ENCODE peak calls at places on chromosomes 16 and 17, in nine cellular contexts. One of them, this sample, is unnamed.

GRCh38 chr17:48052956-48053757 is 5.0 kb downstream of the NFE2L1 start:
- DNase-seq in fibroblast of lung: peak; percentile 47
- DNase-seq in tibial nerve: peak; percentile 78
- DNase-seq in A549: no peak
- DNase-seq in prostate gland: peak; percentile 20
- DNase-seq in sigmoid colon: peak; percentile 92
- DNase-seq in PC-3: no peak
- DNase-seq in neural progenitor cell: no peak
- DNase-seq in caudate nucleus: no peak
- DNase-seq in this sample: no peak

GRCh38 chr17:78124081-78124835 is 4.3 kb downstream of the TMC6 start:
- DNase-seq in fibroblast of lung: no peak
- DNase-seq in tibial nerve: no peak
- DNase-seq in A549: no peak
- DNase-seq in prostate gland: no peak
- DNase-seq in sigmoid colon: no peak
- DNase-seq in PC-3: no peak
- DNase-seq in neural progenitor cell: no peak
- DNase-seq in caudate nucleus: no peak
- DNase-seq in this sample: no peak

GRCh38 chr16:81443688-81444447 is 740 bp upstream of the CMIP start:
- DNase-seq in fibroblast of lung: no peak
- DNase-seq in tibial nerve: no peak
- DNase-seq in A549: no peak
- DNase-seq in prostate gland: no peak
- DNase-seq in sigmoid colon: peak; percentile 79
- DNase-seq in PC-3: no peak
- DNase-seq in neural progenitor cell: no peak
- DNase-seq in caudate nucleus: no peak
- DNase-seq in this sample: no peak

GRCh38 chr17:61575352-61575975 is 15.6 kb downstream of the NACA2 start:
- DNase-seq in fibroblast of lung: peak; percentile 30
- DNase-seq in tibial nerve: no peak
- DNase-seq in A549: no peak
- DNase-seq in prostate gland: no peak
- DNase-seq in sigmoid colon: no peak
- DNase-seq in PC-3: peak; percentile 51
- DNase-seq in neural progenitor cell: no peak
- DNase-seq in caudate nucleus: no peak
- DNase-seq in this sample: no peak

GRCh38 chr17:70636517-70637133 is 467.3 kb downstream of the KCNJ2 start:
- DNase-seq in fibroblast of lung: peak; percentile 66
- DNase-seq in tibial nerve: no peak
- DNase-seq in A549: peak; percentile 44
- DNase-seq in prostate gland: peak; percentile 13
- DNase-seq in sigmoid colon: no peak
- DNase-seq in PC-3: peak; percentile 80
- DNase-seq in neural progenitor cell: peak; percentile 42
- DNase-seq in caudate nucleus: no peak
- DNase-seq in this sample: no peak

GRCh38 chr17:21160401-21160800 is 33.6 kb downstream of the DHRS7B start:
- DNase-seq in fibroblast of lung: no peak
- DNase-seq in tibial nerve: no peak
- DNase-seq in A549: no peak
- DNase-seq in prostate gland: no peak
- DNase-seq in sigmoid colon: no peak
- DNase-seq in PC-3: no peak
- DNase-seq in neural progenitor cell: no peak
- DNase-seq in caudate nucleus: no peak
- DNase-seq in this sample: no peak

GRCh38 chr17:6910987-6911603 is 79.6 kb upstream of the TEKT1 start:
- DNase-seq in fibroblast of lung: peak; percentile 71
- DNase-seq in tibial nerve: no peak
- DNase-seq in A549: peak; percentile 56
- DNase-seq in prostate gland: no peak
- DNase-seq in sigmoid colon: no peak
- DNase-seq in PC-3: peak; percentile 64
- DNase-seq in neural progenitor cell: peak; percentile 62
- DNase-seq in caudate nucleus: no peak
- DNase-seq in this sample: no peak

GRCh38 chr17:59800530-59800942 is 92.2 kb downstream of the TUBD1 start:
- DNase-seq in fibroblast of lung: peak; percentile 37
- DNase-seq in tibial nerve: no peak
- DNase-seq in A549: no peak
- DNase-seq in prostate gland: no peak
- DNase-seq in sigmoid colon: no peak
- DNase-seq in PC-3: peak; percentile 16
- DNase-seq in neural progenitor cell: no peak
- DNase-seq in caudate nucleus: no peak
- DNase-seq in this sample: no peak

GRCh38 chr16:4696172-4696904 is 3.0 kb downstream of the NUDT16L1 start:
- DNase-seq in fibroblast of lung: no peak
- DNase-seq in tibial nerve: no peak
- DNase-seq in A549: no peak
- DNase-seq in prostate gland: no peak
- DNase-seq in sigmoid colon: peak; percentile 84
- DNase-seq in PC-3: no peak
- DNase-seq in neural progenitor cell: no peak
- DNase-seq in caudate nucleus: no peak
- DNase-seq in this sample: no peak

GRCh38 chr17:28912281-28912937 is 9.5 kb upstream of the DHRS13 start:
- DNase-seq in fibroblast of lung: no peak
- DNase-seq in tibial nerve: no peak
- DNase-seq in A549: no peak
- DNase-seq in prostate gland: no peak
- DNase-seq in sigmoid colon: no peak
- DNase-seq in PC-3: no peak
- DNase-seq in neural progenitor cell: no peak
- DNase-seq in caudate nucleus: no peak
- DNase-seq in this sample: no peak

GRCh38 chr17:50219345-50219744 is 17.9 kb upstream of the COL1A1 start:
- DNase-seq in fibroblast of lung: peak; percentile 89
- DNase-seq in tibial nerve: no peak
- DNase-seq in A549: peak; percentile 71
- DNase-seq in prostate gland: no peak
- DNase-seq in sigmoid colon: no peak
- DNase-seq in PC-3: peak; percentile 94
- DNase-seq in neural progenitor cell: no peak
- DNase-seq in caudate nucleus: no peak
- DNase-seq in this sample: peak; percentile 24

GRCh38 chr16:67245674-67246080 is 1.6 kb downstream of the FHOD1 start:
- DNase-seq in fibroblast of lung: no peak
- DNase-seq in tibial nerve: no peak
- DNase-seq in A549: no peak
- DNase-seq in prostate gland: no peak
- DNase-seq in sigmoid colon: no peak
- DNase-seq in PC-3: peak; percentile 39
- DNase-seq in neural progenitor cell: no peak
- DNase-seq in caudate nucleus: no peak
- DNase-seq in this sample: no peak

GRCh38 chr17:64411999-64412771 is 21.5 kb upstream of the PECAM1 start:
- DNase-seq in fibroblast of lung: peak; percentile 35
- DNase-seq in tibial nerve: no peak
- DNase-seq in A549: no peak
- DNase-seq in prostate gland: no peak
- DNase-seq in sigmoid colon: peak; percentile 80
- DNase-seq in PC-3: no peak
- DNase-seq in neural progenitor cell: peak; percentile 87
- DNase-seq in caudate nucleus: no peak
- DNase-seq in this sample: no peak

GRCh38 chr17:36182176-36183000 is 6.0 kb upstream of the TBC1D3B start:
- DNase-seq in fibroblast of lung: peak; percentile 24
- DNase-seq in tibial nerve: no peak
- DNase-seq in A549: no peak
- DNase-seq in prostate gland: peak; percentile 17
- DNase-seq in sigmoid colon: no peak
- DNase-seq in PC-3: no peak
- DNase-seq in neural progenitor cell: peak; percentile 72
- DNase-seq in caudate nucleus: no peak
- DNase-seq in this sample: no peak

GRCh38 chr16:74271879-74272278 is 24.7 kb upstream of the PSMD7 start:
- DNase-seq in fibroblast of lung: peak; percentile 2
- DNase-seq in tibial nerve: no peak
- DNase-seq in A549: no peak
- DNase-seq in prostate gland: no peak
- DNase-seq in sigmoid colon: no peak
- DNase-seq in PC-3: no peak
- DNase-seq in neural progenitor cell: no peak
- DNase-seq in caudate nucleus: no peak
- DNase-seq in this sample: no peak

GRCh38 chr17:77299256-77300015 is 158.7 kb downstream of the SEC14L1 start:
- DNase-seq in fibroblast of lung: no peak
- DNase-seq in tibial nerve: no peak
- DNase-seq in A549: no peak
- DNase-seq in prostate gland: no peak
- DNase-seq in sigmoid colon: no peak
- DNase-seq in PC-3: no peak
- DNase-seq in neural progenitor cell: no peak
- DNase-seq in caudate nucleus: no peak
- DNase-seq in this sample: no peak

GRCh38 chr16:11495066-11495407 is 91.7 kb downstream of the LITAF start:
- DNase-seq in fibroblast of lung: no peak
- DNase-seq in tibial nerve: no peak
- DNase-seq in A549: no peak
- DNase-seq in prostate gland: no peak
- DNase-seq in sigmoid colon: no peak
- DNase-seq in PC-3: no peak
- DNase-seq in neural progenitor cell: no peak
- DNase-seq in caudate nucleus: no peak
- DNase-seq in this sample: no peak

GRCh38 chr17:37743875-37744632 is 805 bp downstream of the HNF1B start:
- DNase-seq in fibroblast of lung: no peak
- DNase-seq in tibial nerve: no peak
- DNase-seq in A549: peak; percentile 68
- DNase-seq in prostate gland: peak; percentile 53
- DNase-seq in sigmoid colon: no peak
- DNase-seq in PC-3: peak; percentile 24
- DNase-seq in neural progenitor cell: peak; percentile 79
- DNase-seq in caudate nucleus: no peak
- DNase-seq in this sample: no peak

GRCh38 chr17:44599298-44600175 is 42.3 kb downstream of the FZD2 start:
- DNase-seq in fibroblast of lung: peak; percentile 100
- DNase-seq in tibial nerve: peak; percentile 38
- DNase-seq in A549: peak; percentile 87
- DNase-seq in prostate gland: no peak
- DNase-seq in sigmoid colon: no peak
- DNase-seq in PC-3: peak; percentile 94
- DNase-seq in neural progenitor cell: peak; percentile 70
- DNase-seq in caudate nucleus: no peak
- DNase-seq in this sample: no peak
- H3K27ac ChIP-seq in fibroblast of lung: peak overlapping the region; percentile 61
- H3K27ac ChIP-seq in tibial nerve: no peak overlapping the region
- H3K27ac ChIP-seq in A549: peak overlapping the region; percentile 88
- H3K27ac ChIP-seq in prostate gland: no peak overlapping the region
- H3K27ac ChIP-seq in sigmoid colon: no peak overlapping the region
- H3K27ac ChIP-seq in PC-3: peak overlapping the region; percentile 14
- H3K27ac ChIP-seq in neural progenitor cell: no peak overlapping the region
- H3K27ac ChIP-seq in caudate nucleus: no peak overlapping the region
- H3K27ac ChIP-seq in this sample: no peak overlapping the region

DNA sequence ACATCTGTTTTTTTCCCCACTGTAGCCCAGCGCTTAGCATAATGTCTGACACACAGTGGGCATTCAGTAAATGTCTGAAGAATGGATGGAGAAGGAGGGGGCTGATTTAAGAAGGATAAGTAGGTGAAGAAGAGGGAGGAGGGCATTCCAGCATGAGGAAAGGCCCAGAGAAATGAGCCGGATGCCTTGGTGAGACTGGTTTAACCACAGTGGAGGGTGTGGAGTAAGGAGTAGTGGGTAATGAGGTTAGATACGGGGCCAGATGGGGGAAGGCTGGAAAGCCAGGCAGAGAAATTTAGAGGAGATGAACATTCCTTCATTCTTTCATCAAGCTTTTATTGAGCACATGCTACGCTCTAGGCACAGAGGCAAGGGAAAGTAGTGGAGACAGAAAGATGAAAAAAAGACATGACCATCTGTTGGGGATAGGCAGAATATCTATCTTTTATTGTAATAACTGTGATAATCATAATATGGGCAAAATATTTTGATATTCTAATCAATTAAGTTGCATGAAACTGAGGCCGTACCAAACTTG is 43.7 kb upstream of the NFAT5 start:
- DNase-seq in fibroblast of lung: no peak
- DNase-seq in tibial nerve: no peak
- DNase-seq in A549: no peak
- DNase-seq in prostate gland: no peak
- DNase-seq in sigmoid colon: no peak
- DNase-seq in PC-3: no peak
- DNase-seq in neural progenitor cell: no peak
- DNase-seq in caudate nucleus: no peak
- DNase-seq in this sample: no peak
- H3K27ac ChIP-seq in fibroblast of lung: no peak overlapping the region
- H3K27ac ChIP-seq in tibial nerve: no peak overlapping the region
- H3K27ac ChIP-seq in A549: peak overlapping the region; percentile 73
- H3K27ac ChIP-seq in prostate gland: no peak overlapping the region
- H3K27ac ChIP-seq in sigmoid colon: no peak overlapping the region
- H3K27ac ChIP-seq in PC-3: no peak overlapping the region
- H3K27ac ChIP-seq in neural progenitor cell: no peak overlapping the region
- H3K27ac ChIP-seq in caudate nucleus: no peak overlapping the region
- H3K27ac ChIP-seq in this sample: no peak overlapping the region

GRCh38 chr17:27242951-27243350 is 51.0 kb upstream of the WSB1 start:
- DNase-seq in fibroblast of lung: no peak
- DNase-seq in tibial nerve: no peak
- DNase-seq in A549: no peak
- DNase-seq in prostate gland: no peak
- DNase-seq in sigmoid colon: no peak
- DNase-seq in PC-3: no peak
- DNase-seq in neural progenitor cell: no peak
- DNase-seq in caudate nucleus: no peak
- DNase-seq in this sample: no peak
- H3K27ac ChIP-seq in fibroblast of lung: no peak overlapping the region
- H3K27ac ChIP-seq in tibial nerve: no peak overlapping the region
- H3K27ac ChIP-seq in A549: peak overlapping the region; percentile 85
- H3K27ac ChIP-seq in prostate gland: no peak overlapping the region
- H3K27ac ChIP-seq in sigmoid colon: no peak overlapping the region
- H3K27ac ChIP-seq in PC-3: peak overlapping the region; percentile 16
- H3K27ac ChIP-seq in neural progenitor cell: no peak overlapping the region
- H3K27ac ChIP-seq in caudate nucleus: no peak overlapping the region
- H3K27ac ChIP-seq in this sample: peak overlapping the region; percentile 97

DNA sequence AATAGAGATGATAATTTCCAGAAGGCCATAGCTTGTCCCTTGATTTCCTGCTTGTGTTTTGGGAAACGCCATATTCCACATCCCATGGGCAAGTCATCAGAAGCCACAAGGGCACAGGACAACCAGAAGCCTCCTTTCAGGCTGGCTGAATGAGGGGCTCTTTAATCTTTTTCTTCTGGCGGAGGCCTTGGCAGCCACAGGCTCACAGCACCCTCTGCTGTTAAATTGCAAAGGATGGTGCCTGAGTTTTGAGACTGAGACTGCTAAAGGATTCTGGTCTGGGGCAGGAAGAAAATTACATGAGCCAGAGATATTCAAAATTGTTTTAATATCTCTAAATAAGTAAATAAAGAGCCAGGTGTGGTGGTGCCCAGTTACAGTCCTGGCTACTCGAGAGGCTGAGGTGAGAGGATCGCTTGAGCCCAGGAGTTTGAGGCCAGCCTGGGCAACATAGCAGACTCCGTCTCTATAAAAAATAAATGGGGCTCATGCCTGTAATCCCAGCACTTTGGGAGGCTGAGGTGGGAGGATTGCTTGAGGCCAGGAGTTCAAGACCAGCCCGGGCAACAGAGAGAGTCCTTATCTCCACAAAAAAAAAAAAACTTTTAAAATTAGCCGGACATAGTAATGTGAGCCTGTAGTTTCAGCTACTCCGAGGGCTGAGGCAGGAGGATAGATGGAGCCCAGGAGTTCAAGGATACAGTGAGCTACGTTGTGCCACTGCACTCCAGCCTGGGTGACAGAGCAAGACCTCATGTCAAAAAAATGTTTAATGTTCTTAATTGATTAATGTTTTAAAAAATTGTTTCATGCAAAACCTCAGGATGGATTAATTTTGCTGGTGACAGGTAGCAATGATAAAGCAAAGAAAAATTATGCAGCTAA is 26.3 kb downstream of the AARSD1 start:
- DNase-seq in fibroblast of lung: peak; percentile 74
- DNase-seq in tibial nerve: no peak
- DNase-seq in A549: peak; percentile 81
- DNase-seq in prostate gland: no peak
- DNase-seq in sigmoid colon: peak; percentile 71
- DNase-seq in PC-3: peak; percentile 59
- DNase-seq in neural progenitor cell: peak; percentile 82
- DNase-seq in caudate nucleus: no peak
- DNase-seq in this sample: no peak
- H3K27ac ChIP-seq in fibroblast of lung: no peak overlapping the region
- H3K27ac ChIP-seq in tibial nerve: no peak overlapping the region
- H3K27ac ChIP-seq in A549: no peak overlapping the region
- H3K27ac ChIP-seq in prostate gland: no peak overlapping the region
- H3K27ac ChIP-seq in sigmoid colon: no peak overlapping the region
- H3K27ac ChIP-seq in PC-3: no peak overlapping the region
- H3K27ac ChIP-seq in neural progenitor cell: no peak overlapping the region
- H3K27ac ChIP-seq in caudate nucleus: no peak overlapping the region
- H3K27ac ChIP-seq in this sample: no peak overlapping the region